ENCODE peak calls at places on chromosomes 12 and 14, in nine cellular contexts. Y, N, T, V, Q, D, G, J and H are unnamed samples.

GRCh38 chr12:75979181-75979580 is 52.4 kb downstream of the PHLDA1 start:
- DNase-seq in Y (no peak), N (peak; percentile 10), T (no peak), V (peak; percentile 33), Q (no peak), D (no peak), G (no peak), J (no peak), H (no peak)

GRCh38 chr14:54852215-54852614 is 50.4 kb downstream of the GCH1 start:
- DNase-seq in Y (no peak), N (no peak), T (no peak), V (no peak), Q (no peak), D (no peak), G (no peak), J (no peak), H (no peak)

GRCh38 chr12:104768033-104768432 is 190.1 kb downstream of the SLC41A2 start:
- DNase-seq in Y (no peak), N (no peak), T (no peak), V (no peak), Q (no peak), D (no peak), G (no peak), J (no peak), H (peak; percentile 41)

GRCh38 chr12:12671850-12672660 is 23.9 kb downstream of the GPR19 start:
- DNase-seq in Y (no peak), N (no peak), T (no peak), V (no peak), Q (no peak), D (no peak), G (peak; percentile 10), J (no peak), H (no peak)

GRCh38 chr12:64680235-64680634 is 69.9 kb downstream of the RASSF3 start:
- DNase-seq in Y (no peak), N (peak; percentile 56), T (no peak), V (peak; percentile 45), Q (no peak), D (no peak), G (no peak), J (no peak), H (no peak)

GRCh38 chr12:104154286-104154685 is 16.3 kb upstream of the NFYB start:
- DNase-seq in Y (no peak), N (no peak), T (no peak), V (no peak), Q (no peak), D (no peak), G (no peak), J (no peak), H (no peak)

GRCh38 chr12:121839106-121839992 is 19.3 kb downstream of the HPD start:
- DNase-seq in Y (peak; percentile 99), N (peak; percentile 95), T (peak; percentile 100), V (peak; percentile 99), Q (peak; percentile 97), D (peak; percentile 94), G (peak; percentile 95), J (peak; percentile 100), H (peak; percentile 98)

GRCh38 chr14:72952171-72952570 is 25.9 kb downstream of the DCAF4 start:
- DNase-seq in Y (no peak), N (no peak), T (no peak), V (no peak), Q (no peak), D (no peak), G (no peak), J (no peak), H (no peak)

GRCh38 chr14:54342806-54343205 is 54.0 kb upstream of the CDKN3 start:
- DNase-seq in Y (no peak), N (no peak), T (no peak), V (no peak), Q (no peak), D (no peak), G (no peak), J (no peak), H (no peak)

GRCh38 chr12:89768586-89769482 is 60.2 kb upstream of the ATP2B1 start:
- DNase-seq in Y (no peak), N (peak; percentile 34), T (no peak), V (peak; percentile 85), Q (no peak), D (no peak), G (peak; percentile 98), J (no peak), H (no peak)

GRCh38 chr12:38101753-38102152 is 214.8 kb upstream of the ALG10B start:
- DNase-seq in Y (no peak), N (no peak), T (no peak), V (no peak), Q (no peak), D (no peak), G (no peak), J (no peak), H (no peak)

GRCh38 chr12:69719336-69720316 is 19.0 kb upstream of the RAB3IP start:
- DNase-seq in Y (no peak), N (no peak), T (no peak), V (no peak), Q (no peak), D (no peak), G (peak; percentile 42), J (no peak), H (no peak)

GRCh38 chr12:115456946-115457689 is 773.1 kb upstream of the TBX3 start:
- DNase-seq in Y (no peak), N (peak; percentile 25), T (no peak), V (peak; percentile 13), Q (no peak), D (no peak), G (no peak), J (no peak), H (no peak)